ENCODE peak calls at places on chromosomes 12 and 14, in four cellular contexts. One of them, this sample, is unnamed.

GRCh38 chr12:118271770-118272417 is 100.8 kb downstream of the TAOK3 start:
- DNase-seq in A549: no peak
- DNase-seq in HepG2: no peak
- DNase-seq in GM12878: no peak
- DNase-seq in this sample: no peak

GRCh38 chr12:94553130-94553519 is 93.5 kb upstream of the CEP83 start:
- DNase-seq in A549: peak; percentile 70
- DNase-seq in HepG2: no peak
- DNase-seq in GM12878: no peak
- DNase-seq in this sample: no peak

GRCh38 chr12:122001379-122002209 is 20.1 kb upstream of the BCL7A start:
- DNase-seq in A549: no peak
- DNase-seq in HepG2: no peak
- DNase-seq in GM12878: no peak
- DNase-seq in this sample: no peak

GRCh38 chr12:92927436-92928116 is 1.5 kb downstream of the EEA1 start:
- DNase-seq in A549: peak; percentile 45
- DNase-seq in HepG2: peak; percentile 63
- DNase-seq in GM12878: no peak
- DNase-seq in this sample: peak; percentile 19

GRCh38 chr12:12190087-12190809 is 76.6 kb downstream of the LRP6 start:
- DNase-seq in A549: no peak
- DNase-seq in HepG2: no peak
- DNase-seq in GM12878: no peak
- DNase-seq in this sample: peak; percentile 78

GRCh38 chr14:99769799-99770198 is 23.4 kb upstream of the EML1 start:
- DNase-seq in A549: no peak
- DNase-seq in HepG2: no peak
- DNase-seq in GM12878: no peak
- DNase-seq in this sample: no peak

GRCh38 chr12:43786899-43787693 is 19.0 kb downstream of the TWF1 start:
- DNase-seq in A549: no peak
- DNase-seq in HepG2: no peak
- DNase-seq in GM12878: no peak
- DNase-seq in this sample: no peak

GRCh38 chr14:38137005-38137404 is 70.7 kb upstream of the SSTR1 start:
- DNase-seq in A549: no peak
- DNase-seq in HepG2: no peak
- DNase-seq in GM12878: no peak
- DNase-seq in this sample: no peak

GRCh38 chr14:56487761-56488160 is 91.8 kb upstream of the TMEM260 start:
- DNase-seq in A549: no peak
- DNase-seq in HepG2: no peak
- DNase-seq in GM12878: no peak
- DNase-seq in this sample: no peak

GRCh38 chr12:95966287-95966870 is 23.2 kb downstream of the AMDHD1 start:
- DNase-seq in A549: no peak
- DNase-seq in HepG2: peak; percentile 87
- DNase-seq in GM12878: no peak
- DNase-seq in this sample: no peak

GRCh38 chr14:85279407-85279806 is 250.5 kb upstream of the FLRT2 start:
- DNase-seq in A549: no peak
- DNase-seq in HepG2: no peak
- DNase-seq in GM12878: no peak
- DNase-seq in this sample: no peak

GRCh38 chr14:85276829-85277228 is 253.1 kb upstream of the FLRT2 start:
- DNase-seq in A549: no peak
- DNase-seq in HepG2: no peak
- DNase-seq in GM12878: no peak
- DNase-seq in this sample: no peak

GRCh38 chr14:85281921-85282320 is 248.0 kb upstream of the FLRT2 start:
- DNase-seq in A549: no peak
- DNase-seq in HepG2: no peak
- DNase-seq in GM12878: no peak
- DNase-seq in this sample: no peak

DNA sequence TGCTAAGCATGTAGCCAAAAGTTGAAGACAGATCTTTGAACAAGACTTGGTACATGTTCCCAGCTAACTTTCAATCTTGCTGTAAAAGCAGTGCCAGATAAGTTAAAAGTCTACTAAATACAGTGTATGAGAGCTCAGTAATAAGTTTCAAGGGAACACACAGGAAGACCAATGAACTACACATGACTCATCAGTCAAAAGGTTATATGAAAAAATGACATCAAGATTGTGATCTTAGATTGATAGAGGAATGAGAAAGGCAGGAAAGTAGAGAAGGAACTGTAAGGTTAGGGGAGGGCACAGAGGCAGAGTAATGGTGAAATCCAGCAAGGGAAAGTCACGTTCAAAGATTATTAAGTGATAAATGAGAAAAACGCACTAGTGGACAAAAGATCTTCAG is 249.9 kb upstream of the FLRT2 start:
- DNase-seq in A549: peak; percentile 1
- DNase-seq in HepG2: no peak
- DNase-seq in GM12878: no peak
- DNase-seq in this sample: no peak
- TF ChIP-seq CHD4 in A549: no peak
- TF ChIP-seq CHD4 in HepG2: no peak
- TF ChIP-seq CHD4 in GM12878: no peak
- TF ChIP-seq CHD4 in this sample: no peak

GRCh38 chr12:46494424-46494823 is 121.9 kb upstream of the SLC38A2 start:
- DNase-seq in A549: peak; percentile 85
- DNase-seq in HepG2: peak; percentile 88
- DNase-seq in GM12878: no peak
- DNase-seq in this sample: no peak
- TF ChIP-seq CHD4 in A549: no peak
- TF ChIP-seq CHD4 in HepG2: no peak
- TF ChIP-seq CHD4 in GM12878: no peak
- TF ChIP-seq CHD4 in this sample: no peak

GRCh38 chr14:59454131-59454530 is 11.0 kb downstream of the GPR135 start:
- DNase-seq in A549: peak; percentile 12
- DNase-seq in HepG2: no peak
- DNase-seq in GM12878: no peak
- DNase-seq in this sample: no peak

GRCh38 chr14:59450716-59451115 is 14.5 kb downstream of the GPR135 start:
- DNase-seq in A549: no peak
- DNase-seq in HepG2: no peak
- DNase-seq in GM12878: no peak
- DNase-seq in this sample: no peak

GRCh38 chr14:59460378-59460777 is 4.8 kb downstream of the GPR135 start:
- DNase-seq in A549: no peak
- DNase-seq in HepG2: no peak
- DNase-seq in GM12878: no peak
- DNase-seq in this sample: no peak

GRCh38 chr14:59451849-59452248 is 13.3 kb downstream of the GPR135 start:
- DNase-seq in A549: no peak
- DNase-seq in HepG2: no peak
- DNase-seq in GM12878: no peak
- DNase-seq in this sample: no peak

DNA sequence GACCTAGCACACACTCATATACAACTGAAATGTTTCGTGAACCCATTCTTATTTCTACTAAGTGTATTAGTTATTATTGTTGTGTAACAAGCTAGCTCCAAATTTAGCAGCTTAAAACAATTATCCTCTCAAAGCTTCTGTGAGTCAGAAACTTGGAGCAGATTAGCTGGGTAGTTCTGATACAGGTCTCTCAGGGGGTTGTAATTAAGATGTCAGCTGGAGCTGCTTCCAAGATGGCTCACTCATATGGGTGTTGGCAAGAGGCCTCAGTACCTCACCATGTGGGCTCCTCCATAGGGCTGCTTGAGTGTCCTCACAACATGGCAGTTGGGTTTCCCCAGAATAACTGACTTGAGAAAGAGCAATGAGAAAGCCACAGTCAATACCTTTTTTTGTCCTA is 9.8 kb downstream of the GPR135 start:
- DNase-seq in A549: no peak
- DNase-seq in HepG2: no peak
- DNase-seq in GM12878: no peak
- DNase-seq in this sample: no peak
- TF ChIP-seq CHD4 in A549: no peak
- TF ChIP-seq CHD4 in HepG2: no peak
- TF ChIP-seq CHD4 in GM12878: no peak
- TF ChIP-seq CHD4 in this sample: no peak

GRCh38 chr14:29442720-29443119 is 484.9 kb downstream of the PRKD1 start:
- DNase-seq in A549: no peak
- DNase-seq in HepG2: no peak
- DNase-seq in GM12878: no peak
- DNase-seq in this sample: no peak
- TF ChIP-seq CHD4 in A549: no peak
- TF ChIP-seq CHD4 in HepG2: no peak
- TF ChIP-seq CHD4 in GM12878: no peak
- TF ChIP-seq CHD4 in this sample: no peak

GRCh38 chr12:51632598-51632997 is 41.6 kb downstream of the SCN8A start:
- DNase-seq in A549: no peak
- DNase-seq in HepG2: no peak
- DNase-seq in GM12878: no peak
- DNase-seq in this sample: no peak

GRCh38 chr12:51635371-51635770 is 44.3 kb downstream of the SCN8A start:
- DNase-seq in A549: no peak
- DNase-seq in HepG2: no peak
- DNase-seq in GM12878: no peak
- DNase-seq in this sample: no peak

GRCh38 chr12:51636986-51637385 is 46.0 kb downstream of the SCN8A start:
- DNase-seq in A549: no peak
- DNase-seq in HepG2: no peak
- DNase-seq in GM12878: no peak
- DNase-seq in this sample: no peak

GRCh38 chr12:51639361-51639760 is 48.3 kb downstream of the SCN8A start:
- DNase-seq in A549: no peak
- DNase-seq in HepG2: no peak
- DNase-seq in GM12878: no peak
- DNase-seq in this sample: no peak

GRCh38 chr12:51636581-51636980 is 45.5 kb downstream of the SCN8A start:
- DNase-seq in A549: no peak
- DNase-seq in HepG2: no peak
- DNase-seq in GM12878: no peak
- DNase-seq in this sample: no peak
- TF ChIP-seq CHD4 in A549: no peak
- TF ChIP-seq CHD4 in HepG2: no peak
- TF ChIP-seq CHD4 in GM12878: no peak
- TF ChIP-seq CHD4 in this sample: no peak

DNA sequence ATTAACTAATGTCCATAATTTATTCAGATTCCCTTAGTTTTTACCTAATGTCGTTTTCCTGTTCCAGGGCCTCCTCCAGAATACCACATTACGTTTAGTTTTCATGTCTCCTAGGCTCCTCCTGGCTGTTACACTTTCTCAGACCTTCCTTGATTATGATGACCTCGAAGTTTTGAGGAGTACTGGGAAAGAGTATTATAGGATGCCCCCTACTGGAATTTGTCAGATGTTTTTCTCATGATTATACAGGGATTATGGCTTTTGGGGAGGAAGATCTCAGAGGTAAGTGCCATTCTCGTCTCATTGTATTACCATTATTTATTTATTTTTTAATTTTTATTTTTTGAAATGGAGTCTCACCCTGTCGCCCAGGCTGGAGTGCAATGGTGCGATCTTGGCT is 17.7 kb upstream of the C1S start:
- DNase-seq in A549: peak; percentile 69
- DNase-seq in HepG2: peak; percentile 34
- DNase-seq in GM12878: no peak
- DNase-seq in this sample: peak; percentile 53
- TF ChIP-seq CHD4 in A549: no peak
- TF ChIP-seq CHD4 in HepG2: no peak
- TF ChIP-seq CHD4 in GM12878: no peak
- TF ChIP-seq CHD4 in this sample: no peak

DNA sequence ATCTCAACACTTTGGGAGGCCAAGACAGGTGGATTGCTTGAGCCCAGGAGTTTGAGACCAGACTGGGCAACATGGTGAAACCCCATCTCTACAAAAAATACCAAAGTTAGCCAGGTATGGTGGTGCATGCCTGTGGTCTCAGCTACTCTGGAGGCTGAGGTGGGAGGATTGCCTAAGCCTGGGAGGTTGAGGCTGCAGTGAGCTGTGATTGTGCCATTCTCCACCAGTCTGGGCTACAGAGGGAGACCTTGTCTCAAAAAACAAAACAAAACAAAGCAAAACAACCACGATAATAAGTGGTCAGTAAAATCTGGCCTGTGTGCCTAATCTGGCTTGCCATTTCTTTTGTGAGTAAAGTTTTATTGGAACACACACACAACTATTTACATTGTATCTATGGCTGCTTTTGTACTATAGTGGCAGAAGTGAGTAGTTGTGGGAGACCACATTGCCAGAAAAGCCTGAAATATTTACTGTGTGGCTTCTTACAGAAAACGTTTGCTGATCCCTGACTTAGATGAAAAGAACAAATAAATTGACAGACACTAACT is 19.4 kb upstream of the KLRG1 start:
- DNase-seq in A549: peak; percentile 11
- DNase-seq in HepG2: no peak
- DNase-seq in GM12878: no peak
- DNase-seq in this sample: no peak
- TF ChIP-seq CHD4 in A549: no peak
- TF ChIP-seq CHD4 in HepG2: no peak
- TF ChIP-seq CHD4 in GM12878: no peak
- TF ChIP-seq CHD4 in this sample: no peak